ENCODE peak calls at places on chromosomes 16 and 17, in five cellular contexts. One of them, this sample, is unnamed.

GRCh38 chr17:56023851-56024250 is 129.4 kb upstream of the ANKFN1 start:
- DNase-seq in dorsolateral prefrontal cortex: no peak
- DNase-seq in A673: no peak
- DNase-seq in ovary: no peak
- DNase-seq in left lung: no peak
- DNase-seq in this sample: no peak

GRCh38 chr17:42787266-42787665 is 6.9 kb downstream of the WNK4 start:
- DNase-seq in dorsolateral prefrontal cortex: no peak
- DNase-seq in A673: no peak
- DNase-seq in ovary: no peak
- DNase-seq in left lung: no peak
- DNase-seq in this sample: no peak

GRCh38 chr17:79562806-79563141 is 48.1 kb downstream of the RBFOX3 start:
- DNase-seq in dorsolateral prefrontal cortex: no peak
- DNase-seq in A673: no peak
- DNase-seq in ovary: no peak
- DNase-seq in left lung: no peak
- DNase-seq in this sample: no peak

GRCh38 chr16:14496047-14496770 is 133.9 kb downstream of the PARN start:
- DNase-seq in dorsolateral prefrontal cortex: no peak
- DNase-seq in A673: no peak
- DNase-seq in ovary: no peak
- DNase-seq in left lung: no peak
- DNase-seq in this sample: no peak

GRCh38 chr17:63973930-63974593 is 1.3 kb upstream of the SCN4A start:
- DNase-seq in dorsolateral prefrontal cortex: no peak
- DNase-seq in A673: no peak
- DNase-seq in ovary: no peak
- DNase-seq in left lung: no peak
- DNase-seq in this sample: no peak

GRCh38 chr16:29226782-29227181 is 179.7 kb downstream of the NPIPB11 start:
- DNase-seq in dorsolateral prefrontal cortex: no peak
- DNase-seq in A673: no peak
- DNase-seq in ovary: no peak
- DNase-seq in left lung: no peak
- DNase-seq in this sample: no peak

GRCh38 chr16:67173808-67174705 is 3.7 kb downstream of the NOL3 start:
- DNase-seq in dorsolateral prefrontal cortex: peak; percentile 77
- DNase-seq in A673: peak; percentile 87
- DNase-seq in ovary: peak; percentile 73
- DNase-seq in left lung: peak; percentile 95
- DNase-seq in this sample: peak; percentile 95

GRCh38 chr17:69607162-69607834 is 192.8 kb downstream of the MAP2K6 start:
- DNase-seq in dorsolateral prefrontal cortex: peak; percentile 65
- DNase-seq in A673: peak; percentile 77
- DNase-seq in ovary: peak; percentile 61
- DNase-seq in left lung: peak; percentile 71
- DNase-seq in this sample: no peak

GRCh38 chr16:69706256-69706974 is 19.9 kb downstream of the NQO1 start:
- DNase-seq in dorsolateral prefrontal cortex: no peak
- DNase-seq in A673: no peak
- DNase-seq in ovary: no peak
- DNase-seq in left lung: no peak
- DNase-seq in this sample: no peak

GRCh38 chr17:62749926-62750325 is 58.2 kb downstream of the MARCHF10 start:
- DNase-seq in dorsolateral prefrontal cortex: no peak
- DNase-seq in A673: no peak
- DNase-seq in ovary: no peak
- DNase-seq in left lung: no peak
- DNase-seq in this sample: no peak

GRCh38 chr16:1745181-1745899 is 26.0 kb downstream of the NME3 start:
- DNase-seq in dorsolateral prefrontal cortex: no peak
- DNase-seq in A673: no peak
- DNase-seq in ovary: no peak
- DNase-seq in left lung: no peak
- DNase-seq in this sample: peak; percentile 84

GRCh38 chr17:81189670-81190530 is 23.9 kb upstream of the AATK start:
- DNase-seq in dorsolateral prefrontal cortex: peak; percentile 42
- DNase-seq in A673: no peak
- DNase-seq in ovary: no peak
- DNase-seq in left lung: no peak
- DNase-seq in this sample: no peak

GRCh38 chr17:31739300-31739699 is 119.7 kb downstream of the COPRS start:
- DNase-seq in dorsolateral prefrontal cortex: no peak
- DNase-seq in A673: no peak
- DNase-seq in ovary: no peak
- DNase-seq in left lung: no peak
- DNase-seq in this sample: no peak

GRCh38 chr17:64441772-64442549 is 7.0 kb upstream of the MILR1 start:
- DNase-seq in dorsolateral prefrontal cortex: no peak
- DNase-seq in A673: no peak
- DNase-seq in ovary: no peak
- DNase-seq in left lung: no peak
- DNase-seq in this sample: no peak

GRCh38 chr17:66171172-66171571 is 20.8 kb downstream of the CEP112 start:
- DNase-seq in dorsolateral prefrontal cortex: no peak
- DNase-seq in A673: no peak
- DNase-seq in ovary: no peak
- DNase-seq in left lung: no peak
- DNase-seq in this sample: no peak

GRCh38 chr17:81020767-81021497 is 14.0 kb upstream of the BAIAP2 start:
- DNase-seq in dorsolateral prefrontal cortex: no peak
- DNase-seq in A673: no peak
- DNase-seq in ovary: peak; percentile 12
- DNase-seq in left lung: peak; percentile 88
- DNase-seq in this sample: peak; percentile 72

GRCh38 chr17:60079401-60079861 is 710 bp upstream of the HEATR6 start:
- DNase-seq in dorsolateral prefrontal cortex: no peak
- DNase-seq in A673: peak; percentile 9
- DNase-seq in ovary: no peak
- DNase-seq in left lung: no peak
- DNase-seq in this sample: no peak

GRCh38 chr17:36808181-36808661 is 129.1 kb upstream of the LHX1 start:
- DNase-seq in dorsolateral prefrontal cortex: no peak
- DNase-seq in A673: no peak
- DNase-seq in ovary: no peak
- DNase-seq in left lung: no peak
- DNase-seq in this sample: no peak

GRCh38 chr17:38898291-38898679 is 27.1 kb upstream of the LASP1NB start:
- DNase-seq in dorsolateral prefrontal cortex: no peak
- DNase-seq in A673: no peak
- DNase-seq in ovary: no peak
- DNase-seq in left lung: no peak
- DNase-seq in this sample: no peak

GRCh38 chr16:30459456-30459855 is 13.1 kb upstream of the ITGAL start:
- DNase-seq in dorsolateral prefrontal cortex: no peak
- DNase-seq in A673: no peak
- DNase-seq in ovary: no peak
- DNase-seq in left lung: no peak
- DNase-seq in this sample: no peak

GRCh38 chr16:89717310-89718197 is 3.1 kb downstream of the VPS9D1 start:
- DNase-seq in dorsolateral prefrontal cortex: no peak
- DNase-seq in A673: no peak
- DNase-seq in ovary: peak; percentile 5
- DNase-seq in left lung: peak; percentile 76
- DNase-seq in this sample: no peak
- TF ChIP-seq CTCF in dorsolateral prefrontal cortex: no peak
- TF ChIP-seq CTCF in A673: no peak
- TF ChIP-seq CTCF in ovary: no peak
- TF ChIP-seq CTCF in left lung: no peak
- TF ChIP-seq CTCF in this sample: no peak

GRCh38 chr17:8753976-8754440 is 4.3 kb downstream of the SPDYE4 start:
- DNase-seq in dorsolateral prefrontal cortex: no peak
- DNase-seq in A673: peak; percentile 52
- DNase-seq in ovary: no peak
- DNase-seq in left lung: no peak
- DNase-seq in this sample: no peak
- TF ChIP-seq CTCF in dorsolateral prefrontal cortex: no peak
- TF ChIP-seq CTCF in A673: peak; percentile 57
- TF ChIP-seq CTCF in ovary: no peak
- TF ChIP-seq CTCF in left lung: peak; percentile 8
- TF ChIP-seq CTCF in this sample: peak; percentile 55

GRCh38 chr16:86874141-86874540 is 295.8 kb downstream of the FOXL1 start:
- DNase-seq in dorsolateral prefrontal cortex: no peak
- DNase-seq in A673: peak; percentile 41
- DNase-seq in ovary: no peak
- DNase-seq in left lung: no peak
- DNase-seq in this sample: peak; percentile 16
- TF ChIP-seq CTCF in dorsolateral prefrontal cortex: no peak
- TF ChIP-seq CTCF in A673: peak; percentile 72
- TF ChIP-seq CTCF in ovary: no peak
- TF ChIP-seq CTCF in left lung: peak; percentile 48
- TF ChIP-seq CTCF in this sample: peak; percentile 47

GRCh38 chr17:17719199-17719940 is 38.1 kb downstream of the RAI1 start:
- DNase-seq in dorsolateral prefrontal cortex: no peak
- DNase-seq in A673: no peak
- DNase-seq in ovary: no peak
- DNase-seq in left lung: no peak
- DNase-seq in this sample: no peak
- TF ChIP-seq CTCF in dorsolateral prefrontal cortex: no peak
- TF ChIP-seq CTCF in A673: no peak
- TF ChIP-seq CTCF in ovary: no peak
- TF ChIP-seq CTCF in left lung: no peak
- TF ChIP-seq CTCF in this sample: no peak